ENCODE peak calls at places on chromosome 18, in six cellular contexts. One of them, this sample, is unnamed.
A peak's percentile ranks its signal among the peaks of the same experiment; 100 is the strongest.

GRCh38 chr18:61860302-61860701 is 32.5 kb downstream of the RNF152 start:
- DNase-seq in ovary: no peak
- DNase-seq in CD8-positive, alpha-beta T cell: no peak
- DNase-seq in GM23248: peak; percentile 13
- DNase-seq in PC-9: no peak
- DNase-seq in stomach: no peak
- DNase-seq in this sample: no peak

GRCh38 chr18:56329536-56329935 is 308.9 kb downstream of the TXNL1 start:
- DNase-seq in ovary: no peak
- DNase-seq in CD8-positive, alpha-beta T cell: no peak
- DNase-seq in GM23248: no peak
- DNase-seq in PC-9: no peak
- DNase-seq in stomach: no peak
- DNase-seq in this sample: no peak

GRCh38 chr18:79912409-79912991 is 39.0 kb downstream of the SLC66A2 start:
- DNase-seq in ovary: peak; percentile 31
- DNase-seq in CD8-positive, alpha-beta T cell: no peak
- DNase-seq in GM23248: peak; percentile 24
- DNase-seq in PC-9: no peak
- DNase-seq in stomach: no peak
- DNase-seq in this sample: peak; percentile 82

GRCh38 chr18:45667056-45667455 is 51.8 kb downstream of the SLC14A2 start:
- DNase-seq in ovary: no peak
- DNase-seq in CD8-positive, alpha-beta T cell: no peak
- DNase-seq in GM23248: no peak
- DNase-seq in PC-9: no peak
- DNase-seq in stomach: no peak
- DNase-seq in this sample: no peak

GRCh38 chr18:47418746-47419145 is 167.3 kb upstream of the SKOR2 start:
- DNase-seq in ovary: no peak
- DNase-seq in CD8-positive, alpha-beta T cell: no peak
- DNase-seq in GM23248: peak; percentile 52
- DNase-seq in PC-9: no peak
- DNase-seq in stomach: no peak
- DNase-seq in this sample: no peak

GRCh38 chr18:31722369-31722957 is 38.1 kb upstream of the B4GALT6 start:
- DNase-seq in ovary: peak; percentile 75
- DNase-seq in CD8-positive, alpha-beta T cell: peak; percentile 40
- DNase-seq in GM23248: peak; percentile 70
- DNase-seq in PC-9: no peak
- DNase-seq in stomach: peak; percentile 89
- DNase-seq in this sample: peak; percentile 79

GRCh38 chr18:22057908-22058527 is 111.4 kb upstream of the GATA6 start:
- DNase-seq in ovary: no peak
- DNase-seq in CD8-positive, alpha-beta T cell: no peak
- DNase-seq in GM23248: peak; percentile 18
- DNase-seq in PC-9: no peak
- DNase-seq in stomach: peak; percentile 45
- DNase-seq in this sample: no peak

GRCh38 chr18:7452331-7452730 is 114.8 kb upstream of the PTPRM start:
- DNase-seq in ovary: no peak
- DNase-seq in CD8-positive, alpha-beta T cell: no peak
- DNase-seq in GM23248: peak; percentile 54
- DNase-seq in PC-9: no peak
- DNase-seq in stomach: no peak
- DNase-seq in this sample: no peak

GRCh38 chr18:48979944-48980890 is 29.5 kb upstream of the SMAD7 start:
- DNase-seq in ovary: no peak
- DNase-seq in CD8-positive, alpha-beta T cell: no peak
- DNase-seq in GM23248: peak; percentile 34
- DNase-seq in PC-9: no peak
- DNase-seq in stomach: no peak
- DNase-seq in this sample: no peak

GRCh38 chr18:60100805-60101204 is 201.0 kb downstream of the PMAIP1 start:
- DNase-seq in ovary: no peak
- DNase-seq in CD8-positive, alpha-beta T cell: no peak
- DNase-seq in GM23248: peak; percentile 0
- DNase-seq in PC-9: no peak
- DNase-seq in stomach: no peak
- DNase-seq in this sample: no peak

GRCh38 chr18:67628674-67629073 is 112.2 kb upstream of the DSEL start:
- DNase-seq in ovary: no peak
- DNase-seq in CD8-positive, alpha-beta T cell: no peak
- DNase-seq in GM23248: no peak
- DNase-seq in PC-9: no peak
- DNase-seq in stomach: no peak
- DNase-seq in this sample: no peak

GRCh38 chr18:61216086-61216485 is 117.1 kb upstream of the CDH20 start:
- DNase-seq in ovary: no peak
- DNase-seq in CD8-positive, alpha-beta T cell: no peak
- DNase-seq in GM23248: no peak
- DNase-seq in PC-9: no peak
- DNase-seq in stomach: no peak
- DNase-seq in this sample: no peak

GRCh38 chr18:26813043-26813442 is 52.5 kb downstream of the AQP4 start:
- DNase-seq in ovary: peak; percentile 56
- DNase-seq in CD8-positive, alpha-beta T cell: no peak
- DNase-seq in GM23248: peak; percentile 6
- DNase-seq in PC-9: no peak
- DNase-seq in stomach: peak; percentile 37
- DNase-seq in this sample: no peak

GRCh38 chr18:10736984-10737383 is 211.2 kb downstream of the NAPG start:
- DNase-seq in ovary: no peak
- DNase-seq in CD8-positive, alpha-beta T cell: no peak
- DNase-seq in GM23248: peak; percentile 3
- DNase-seq in PC-9: no peak
- DNase-seq in stomach: no peak
- DNase-seq in this sample: no peak

GRCh38 chr18:79200546-79201268 is 131.5 kb downstream of the ATP9B start:
- DNase-seq in ovary: no peak
- DNase-seq in CD8-positive, alpha-beta T cell: no peak
- DNase-seq in GM23248: peak; percentile 26
- DNase-seq in PC-9: no peak
- DNase-seq in stomach: no peak
- DNase-seq in this sample: no peak

GRCh38 chr18:2970344-2970743 is 42.6 kb downstream of the LPIN2 start:
- DNase-seq in ovary: no peak
- DNase-seq in CD8-positive, alpha-beta T cell: no peak
- DNase-seq in GM23248: no peak
- DNase-seq in PC-9: no peak
- DNase-seq in stomach: no peak
- DNase-seq in this sample: no peak

GRCh38 chr18:25827961-25828561 is 262.4 kb downstream of the SS18 start:
- DNase-seq in ovary: no peak
- DNase-seq in CD8-positive, alpha-beta T cell: no peak
- DNase-seq in GM23248: peak; percentile 29
- DNase-seq in PC-9: no peak
- DNase-seq in stomach: no peak
- DNase-seq in this sample: no peak

GRCh38 chr18:41096504-41096903 is 858.5 kb upstream of the PIK3C3 start:
- DNase-seq in ovary: no peak
- DNase-seq in CD8-positive, alpha-beta T cell: no peak
- DNase-seq in GM23248: peak; percentile 24
- DNase-seq in PC-9: no peak
- DNase-seq in stomach: no peak
- DNase-seq in this sample: no peak

GRCh38 chr18:73153271-73153670 is 285.5 kb upstream of the NETO1 start:
- DNase-seq in ovary: no peak
- DNase-seq in CD8-positive, alpha-beta T cell: no peak
- DNase-seq in GM23248: no peak
- DNase-seq in PC-9: no peak
- DNase-seq in stomach: no peak
- DNase-seq in this sample: no peak

GRCh38 chr18:73249030-73249429 is 381.2 kb upstream of the NETO1 start:
- DNase-seq in ovary: no peak
- DNase-seq in CD8-positive, alpha-beta T cell: no peak
- DNase-seq in GM23248: no peak
- DNase-seq in PC-9: no peak
- DNase-seq in stomach: no peak
- DNase-seq in this sample: peak; percentile 48

GRCh38 chr18:10403675-10404074 is 50.8 kb upstream of the APCDD1 start:
- DNase-seq in ovary: no peak
- DNase-seq in CD8-positive, alpha-beta T cell: no peak
- DNase-seq in GM23248: no peak
- DNase-seq in PC-9: no peak
- DNase-seq in stomach: no peak
- DNase-seq in this sample: no peak

GRCh38 chr18:3380384-3380961 is 69.5 kb upstream of the TGIF1 start:
- DNase-seq in ovary: no peak
- DNase-seq in CD8-positive, alpha-beta T cell: no peak
- DNase-seq in GM23248: peak; percentile 58
- DNase-seq in PC-9: peak; percentile 81
- DNase-seq in stomach: no peak
- DNase-seq in this sample: no peak

GRCh38 chr18:40524881-40525280 is 1430.2 kb upstream of the PIK3C3 start:
- DNase-seq in ovary: no peak
- DNase-seq in CD8-positive, alpha-beta T cell: no peak
- DNase-seq in GM23248: no peak
- DNase-seq in PC-9: no peak
- DNase-seq in stomach: no peak
- DNase-seq in this sample: no peak

GRCh38 chr18:50207722-50208121 is 12.8 kb upstream of the MYO5B start:
- DNase-seq in ovary: no peak
- DNase-seq in CD8-positive, alpha-beta T cell: no peak
- DNase-seq in GM23248: no peak
- DNase-seq in PC-9: no peak
- DNase-seq in stomach: no peak
- DNase-seq in this sample: no peak

GRCh38 chr18:49861659-49862058 is 48.3 kb upstream of the ACAA2 start:
- DNase-seq in ovary: no peak
- DNase-seq in CD8-positive, alpha-beta T cell: no peak
- DNase-seq in GM23248: peak; percentile 24
- DNase-seq in PC-9: no peak
- DNase-seq in stomach: no peak
- DNase-seq in this sample: no peak

GRCh38 chr18:24075731-24076130 is 61.2 kb downstream of the TTC39C start:
- DNase-seq in ovary: no peak
- DNase-seq in CD8-positive, alpha-beta T cell: no peak
- DNase-seq in GM23248: peak; percentile 5
- DNase-seq in PC-9: no peak
- DNase-seq in stomach: no peak
- DNase-seq in this sample: no peak
- H3K27ac ChIP-seq in ovary: no peak overlapping the region
- H3K27ac ChIP-seq in CD8-positive, alpha-beta T cell: no peak overlapping the region
- H3K27ac ChIP-seq in GM23248: peak overlapping the region; percentile 63
- H3K27ac ChIP-seq in PC-9: peak overlapping the region; percentile 39
- H3K27ac ChIP-seq in stomach: peak overlapping the region; percentile 30
- H3K27ac ChIP-seq in this sample: peak overlapping the region; percentile 47

DNA sequence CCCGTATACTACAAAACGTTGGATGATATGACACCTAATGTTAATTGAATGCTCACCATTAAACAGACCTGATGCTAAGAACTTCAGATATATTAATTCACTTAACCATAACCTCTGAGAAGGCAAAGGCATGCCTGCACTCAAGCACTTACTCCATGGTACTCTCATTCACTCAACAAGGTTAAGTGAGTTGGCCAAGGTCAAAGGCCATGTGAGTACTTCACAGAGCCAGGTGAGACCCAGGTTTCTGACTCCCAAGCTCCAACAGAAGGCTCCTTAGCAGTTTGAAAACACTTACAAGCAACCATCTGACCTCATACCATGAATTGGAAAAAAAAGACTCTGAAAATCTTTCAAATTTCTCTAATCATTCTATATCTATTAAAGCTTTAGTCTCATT is 198.8 kb downstream of the L3MBTL4 start:
- DNase-seq in ovary: no peak
- DNase-seq in CD8-positive, alpha-beta T cell: no peak
- DNase-seq in GM23248: no peak
- DNase-seq in PC-9: no peak
- DNase-seq in stomach: no peak
- DNase-seq in this sample: no peak
- H3K4me1 ChIP-seq in ovary: no peaks in the 10 kb centered on the region
- H3K4me1 ChIP-seq in CD8-positive, alpha-beta T cell: no peaks in the 10 kb centered on the region
- H3K4me1 ChIP-seq in GM23248: no peaks in the 10 kb centered on the region
- H3K4me1 ChIP-seq in PC-9: no peaks in the 10 kb centered on the region
- H3K4me1 ChIP-seq in stomach: no peaks in the 10 kb centered on the region
- H3K4me1 ChIP-seq in this sample: no peaks in the 10 kb centered on the region

GRCh38 chr18:28158083-28158581 is 18.8 kb downstream of the CDH2 start:
- DNase-seq in ovary: no peak
- DNase-seq in CD8-positive, alpha-beta T cell: no peak
- DNase-seq in GM23248: no peak
- DNase-seq in PC-9: no peak
- DNase-seq in stomach: no peak
- DNase-seq in this sample: no peak

GRCh38 chr18:28159055-28159454 is 17.9 kb downstream of the CDH2 start:
- DNase-seq in ovary: no peak
- DNase-seq in CD8-positive, alpha-beta T cell: no peak
- DNase-seq in GM23248: peak; percentile 58
- DNase-seq in PC-9: no peak
- DNase-seq in stomach: no peak
- DNase-seq in this sample: no peak

GRCh38 chr18:28163201-28163778 is 13.6 kb downstream of the CDH2 start:
- DNase-seq in ovary: no peak
- DNase-seq in CD8-positive, alpha-beta T cell: no peak
- DNase-seq in GM23248: peak; percentile 81
- DNase-seq in PC-9: no peak
- DNase-seq in stomach: no peak
- DNase-seq in this sample: no peak

GRCh38 chr18:28164772-28165483 is 12.0 kb downstream of the CDH2 start:
- DNase-seq in ovary: no peak
- DNase-seq in CD8-positive, alpha-beta T cell: no peak
- DNase-seq in GM23248: no peak
- DNase-seq in PC-9: no peak
- DNase-seq in stomach: no peak
- DNase-seq in this sample: no peak

GRCh38 chr18:28161608-28162599 is 15.0 kb downstream of the CDH2 start:
- DNase-seq in ovary: no peak
- DNase-seq in CD8-positive, alpha-beta T cell: no peak
- DNase-seq in GM23248: peak; percentile 86
- DNase-seq in PC-9: no peak
- DNase-seq in stomach: no peak
- DNase-seq in this sample: no peak
- H3K27ac ChIP-seq in ovary: no peak overlapping the region
- H3K27ac ChIP-seq in CD8-positive, alpha-beta T cell: no peak overlapping the region
- H3K27ac ChIP-seq in GM23248: peak overlapping the region; percentile 53
- H3K27ac ChIP-seq in PC-9: no peak overlapping the region
- H3K27ac ChIP-seq in stomach: no peak overlapping the region
- H3K27ac ChIP-seq in this sample: no peak overlapping the region

GRCh38 chr18:37545461-37545860 is 20.1 kb downstream of the CELF4 start:
- DNase-seq in ovary: no peak
- DNase-seq in CD8-positive, alpha-beta T cell: no peak
- DNase-seq in GM23248: no peak
- DNase-seq in PC-9: no peak
- DNase-seq in stomach: no peak
- DNase-seq in this sample: no peak

GRCh38 chr18:37547196-37547595 is 18.4 kb downstream of the CELF4 start:
- DNase-seq in ovary: no peak
- DNase-seq in CD8-positive, alpha-beta T cell: no peak
- DNase-seq in GM23248: no peak
- DNase-seq in PC-9: no peak
- DNase-seq in stomach: no peak
- DNase-seq in this sample: peak; percentile 46

GRCh38 chr18:37546651-37547050 is 18.9 kb downstream of the CELF4 start:
- DNase-seq in ovary: no peak
- DNase-seq in CD8-positive, alpha-beta T cell: no peak
- DNase-seq in GM23248: no peak
- DNase-seq in PC-9: no peak
- DNase-seq in stomach: no peak
- DNase-seq in this sample: peak; percentile 51

GRCh38 chr18:37544713-37545112 is 20.9 kb downstream of the CELF4 start:
- DNase-seq in ovary: no peak
- DNase-seq in CD8-positive, alpha-beta T cell: no peak
- DNase-seq in GM23248: no peak
- DNase-seq in PC-9: no peak
- DNase-seq in stomach: no peak
- DNase-seq in this sample: no peak

GRCh38 chr18:37546023-37546537 is 19.5 kb downstream of the CELF4 start:
- DNase-seq in ovary: no peak
- DNase-seq in CD8-positive, alpha-beta T cell: no peak
- DNase-seq in GM23248: no peak
- DNase-seq in PC-9: no peak
- DNase-seq in stomach: no peak
- DNase-seq in this sample: peak; percentile 49
- H3K4me1 ChIP-seq in ovary: no peaks in the 10 kb centered on the region
- H3K4me1 ChIP-seq in CD8-positive, alpha-beta T cell: no peaks in the 10 kb centered on the region
- H3K4me1 ChIP-seq in GM23248: no peaks in the 10 kb centered on the region
- H3K4me1 ChIP-seq in PC-9: no peaks in the 10 kb centered on the region
- H3K4me1 ChIP-seq in stomach: no peaks in the 10 kb centered on the region
- H3K4me1 ChIP-seq in this sample: no peaks in the 10 kb centered on the region

This sample was measured in spleen.